ENCODE peak calls at places on chromosomes 5 and 9, in nine cellular contexts. One of them, this sample, is unnamed. For H3K4me1, the result is how much of the 10 kb centered on the place peaks cover.

GRCh38 chr5:77449277-77449676 is 42.8 kb downstream of the WDR41 start:
- DNase-seq in sigmoid colon: no peak
- DNase-seq in astrocyte: no peak
- DNase-seq in OCI-LY7: peak
- DNase-seq in testis: no peak
- DNase-seq in lower lobe of right lung: no peak
- DNase-seq in kidney: no peak
- DNase-seq in hepatocyte: no peak
- DNase-seq in K562: peak
- DNase-seq in this sample: no peak

GRCh38 chr5:11955386-11955785 is 51.1 kb upstream of the CTNND2 start:
- DNase-seq in testis: no peak
- DNase-seq in lower lobe of right lung: no peak
- DNase-seq in astrocyte: peak
- DNase-seq in hepatocyte: no peak
- DNase-seq in OCI-LY7: no peak
- DNase-seq in kidney: no peak
- DNase-seq in sigmoid colon: no peak
- DNase-seq in K562: no peak
- DNase-seq in this sample: no peak

GRCh38 chr5:36666986-36667385 is 60.6 kb downstream of the SLC1A3 start:
- DNase-seq in sigmoid colon: no peak
- DNase-seq in hepatocyte: no peak
- DNase-seq in K562: no peak
- DNase-seq in OCI-LY7: no peak
- DNase-seq in testis: no peak
- DNase-seq in lower lobe of right lung: no peak
- DNase-seq in kidney: no peak
- DNase-seq in astrocyte: no peak
- DNase-seq in this sample: no peak

GRCh38 chr9:70257991-70258691 is 637 bp upstream of the SMC5 start:
- DNase-seq in sigmoid colon: peak
- DNase-seq in kidney: peak
- DNase-seq in K562: peak
- DNase-seq in hepatocyte: peak
- DNase-seq in OCI-LY7: peak
- DNase-seq in lower lobe of right lung: peak
- DNase-seq in testis: peak
- DNase-seq in astrocyte: peak
- DNase-seq in this sample: peak

GRCh38 chr5:123610665-123611406 is 98.9 kb downstream of the CSNK1G3 start:
- DNase-seq in sigmoid colon: no peak
- DNase-seq in testis: peak
- DNase-seq in astrocyte: peak
- DNase-seq in K562: peak
- DNase-seq in kidney: no peak
- DNase-seq in hepatocyte: peak
- DNase-seq in OCI-LY7: peak
- DNase-seq in lower lobe of right lung: no peak
- DNase-seq in this sample: no peak

GRCh38 chr5:110441035-110441434 is 285.4 kb downstream of the TMEM232 start:
- DNase-seq in sigmoid colon: no peak
- DNase-seq in testis: peak
- DNase-seq in astrocyte: peak
- DNase-seq in kidney: no peak
- DNase-seq in OCI-LY7: peak
- DNase-seq in lower lobe of right lung: no peak
- DNase-seq in K562: no peak
- DNase-seq in hepatocyte: peak
- DNase-seq in this sample: no peak

GRCh38 chr9:136791466-136792276 is 527 bp downstream of the TMEM141 start:
- DNase-seq in sigmoid colon: no peak
- DNase-seq in testis: peak
- DNase-seq in astrocyte: no peak
- DNase-seq in OCI-LY7: peak
- DNase-seq in K562: peak
- DNase-seq in kidney: peak
- DNase-seq in hepatocyte: peak
- DNase-seq in lower lobe of right lung: peak
- DNase-seq in this sample: peak

GRCh38 chr5:73030531-73030930 is 74.7 kb downstream of the FCHO2 start:
- DNase-seq in hepatocyte: no peak
- DNase-seq in astrocyte: peak
- DNase-seq in K562: no peak
- DNase-seq in lower lobe of right lung: no peak
- DNase-seq in testis: no peak
- DNase-seq in kidney: no peak
- DNase-seq in sigmoid colon: no peak
- DNase-seq in OCI-LY7: no peak
- DNase-seq in this sample: no peak

GRCh38 chr5:140042551-140043507 is at the start of gene NRG2:
- DNase-seq in astrocyte: peak
- DNase-seq in OCI-LY7: peak
- DNase-seq in lower lobe of right lung: peak
- DNase-seq in testis: peak
- DNase-seq in kidney: peak
- DNase-seq in hepatocyte: peak
- DNase-seq in sigmoid colon: peak
- DNase-seq in K562: peak
- DNase-seq in this sample: peak

GRCh38 chr9:131656356-131657030 is 83.4 kb downstream of the RAPGEF1 start:
- DNase-seq in sigmoid colon: peak
- DNase-seq in kidney: peak
- DNase-seq in OCI-LY7: peak
- DNase-seq in hepatocyte: no peak
- DNase-seq in K562: no peak
- DNase-seq in lower lobe of right lung: peak
- DNase-seq in testis: peak
- DNase-seq in astrocyte: no peak
- DNase-seq in this sample: peak

GRCh38 chr5:25823330-25823873 is 1178.6 kb upstream of the CDH10 start:
- DNase-seq in kidney: no peak
- DNase-seq in testis: no peak
- DNase-seq in astrocyte: no peak
- DNase-seq in hepatocyte: no peak
- DNase-seq in sigmoid colon: no peak
- DNase-seq in lower lobe of right lung: no peak
- DNase-seq in OCI-LY7: no peak
- DNase-seq in K562: no peak
- DNase-seq in this sample: no peak

GRCh38 chr5:170080217-170080616 is 25.5 kb upstream of the FOXI1 start:
- DNase-seq in kidney: no peak
- DNase-seq in K562: no peak
- DNase-seq in lower lobe of right lung: no peak
- DNase-seq in astrocyte: no peak
- DNase-seq in hepatocyte: no peak
- DNase-seq in OCI-LY7: no peak
- DNase-seq in testis: no peak
- DNase-seq in sigmoid colon: no peak
- DNase-seq in this sample: no peak

GRCh38 chr9:27614551-27614950 is 41.3 kb upstream of the C9orf72 start:
- DNase-seq in astrocyte: no peak
- DNase-seq in lower lobe of right lung: no peak
- DNase-seq in K562: no peak
- DNase-seq in kidney: peak
- DNase-seq in sigmoid colon: no peak
- DNase-seq in OCI-LY7: no peak
- DNase-seq in testis: no peak
- DNase-seq in hepatocyte: no peak
- DNase-seq in this sample: no peak

GRCh38 chr5:3092211-3092610 is 340.7 kb upstream of the IRX2 start:
- DNase-seq in hepatocyte: no peak
- DNase-seq in OCI-LY7: no peak
- DNase-seq in testis: no peak
- DNase-seq in sigmoid colon: no peak
- DNase-seq in K562: no peak
- DNase-seq in astrocyte: no peak
- DNase-seq in kidney: no peak
- DNase-seq in lower lobe of right lung: no peak
- DNase-seq in this sample: no peak

GRCh38 chr9:8599937-8600336 is 800.4 kb upstream of the DMAC1 start:
- DNase-seq in K562: no peak
- DNase-seq in OCI-LY7: no peak
- DNase-seq in astrocyte: no peak
- DNase-seq in kidney: no peak
- DNase-seq in lower lobe of right lung: no peak
- DNase-seq in hepatocyte: no peak
- DNase-seq in sigmoid colon: peak
- DNase-seq in testis: no peak
- DNase-seq in this sample: no peak

GRCh38 chr5:26492835-26493459 is 545.4 kb downstream of the CDH9 start:
- DNase-seq in K562: no peak
- DNase-seq in astrocyte: no peak
- DNase-seq in lower lobe of right lung: no peak
- DNase-seq in hepatocyte: no peak
- DNase-seq in OCI-LY7: no peak
- DNase-seq in testis: peak
- DNase-seq in kidney: no peak
- DNase-seq in sigmoid colon: no peak
- DNase-seq in this sample: no peak

GRCh38 chr5:40021007-40021406 is 596.2 kb upstream of the DAB2 start:
- DNase-seq in K562: no peak
- DNase-seq in testis: no peak
- DNase-seq in hepatocyte: no peak
- DNase-seq in lower lobe of right lung: no peak
- DNase-seq in OCI-LY7: peak
- DNase-seq in sigmoid colon: no peak
- DNase-seq in kidney: no peak
- DNase-seq in astrocyte: no peak
- DNase-seq in this sample: no peak

GRCh38 chr5:57651127-57651526 is 168.5 kb upstream of the ACTBL2 start:
- DNase-seq in K562: no peak
- DNase-seq in OCI-LY7: no peak
- DNase-seq in astrocyte: no peak
- DNase-seq in sigmoid colon: no peak
- DNase-seq in testis: no peak
- DNase-seq in hepatocyte: no peak
- DNase-seq in lower lobe of right lung: no peak
- DNase-seq in kidney: no peak
- DNase-seq in this sample: no peak

GRCh38 chr5:134034326-134034725 is 29.6 kb upstream of the VDAC1 start:
- DNase-seq in OCI-LY7: no peak
- DNase-seq in astrocyte: no peak
- DNase-seq in kidney: no peak
- DNase-seq in K562: no peak
- DNase-seq in lower lobe of right lung: no peak
- DNase-seq in sigmoid colon: no peak
- DNase-seq in testis: peak
- DNase-seq in hepatocyte: no peak
- DNase-seq in this sample: no peak

GRCh38 chr9:127958728-127959127 is 21.1 kb upstream of the DPM2 start:
- DNase-seq in hepatocyte: no peak
- DNase-seq in K562: no peak
- DNase-seq in kidney: no peak
- DNase-seq in lower lobe of right lung: no peak
- DNase-seq in astrocyte: no peak
- DNase-seq in testis: no peak
- DNase-seq in OCI-LY7: no peak
- DNase-seq in sigmoid colon: no peak
- DNase-seq in this sample: no peak
- H3K4me1 ChIP-seq in hepatocyte: half or more
- H3K4me1 ChIP-seq in K562: under half
- H3K4me1 ChIP-seq in kidney: under half
- H3K4me1 ChIP-seq in lower lobe of right lung: under half
- H3K4me1 ChIP-seq in astrocyte: under half
- H3K4me1 ChIP-seq in testis: half or more
- H3K4me1 ChIP-seq in OCI-LY7: under half
- H3K4me1 ChIP-seq in sigmoid colon: half or more
- H3K4me1 ChIP-seq in this sample: under half

GRCh38 chr5:141208478-141208877 is at the start of gene PCDHB12:
- DNase-seq in kidney: no peak
- DNase-seq in testis: peak
- DNase-seq in sigmoid colon: no peak
- DNase-seq in hepatocyte: no peak
- DNase-seq in astrocyte: no peak
- DNase-seq in K562: peak
- DNase-seq in lower lobe of right lung: no peak
- DNase-seq in OCI-LY7: peak
- DNase-seq in this sample: no peak
- TF ChIP-seq CTCF in kidney: no peak
- TF ChIP-seq CTCF in testis: peak
- TF ChIP-seq CTCF in sigmoid colon: no peak
- TF ChIP-seq CTCF in hepatocyte: no peak
- TF ChIP-seq CTCF in astrocyte: peak
- TF ChIP-seq CTCF in K562: peak
- TF ChIP-seq CTCF in lower lobe of right lung: peak
- TF ChIP-seq CTCF in OCI-LY7: peak
- TF ChIP-seq CTCF in this sample: peak

GRCh38 chr9:6782981-6783380 is 25.2 kb downstream of the KDM4C start:
- DNase-seq in K562: no peak
- DNase-seq in astrocyte: no peak
- DNase-seq in OCI-LY7: no peak
- DNase-seq in kidney: no peak
- DNase-seq in sigmoid colon: peak
- DNase-seq in lower lobe of right lung: no peak
- DNase-seq in testis: no peak
- DNase-seq in hepatocyte: no peak
- DNase-seq in this sample: no peak
- H3K4me1 ChIP-seq in K562: under half
- H3K4me1 ChIP-seq in astrocyte: under half
- H3K4me1 ChIP-seq in OCI-LY7: under half
- H3K4me1 ChIP-seq in kidney: under half
- H3K4me1 ChIP-seq in sigmoid colon: under half
- H3K4me1 ChIP-seq in lower lobe of right lung: under half
- H3K4me1 ChIP-seq in testis: under half
- H3K4me1 ChIP-seq in hepatocyte: under half
- H3K4me1 ChIP-seq in this sample: under half

GRCh38 chr9:34240021-34240420 is 61.2 kb downstream of the UBAP1 start:
- DNase-seq in OCI-LY7: peak
- DNase-seq in K562: no peak
- DNase-seq in astrocyte: no peak
- DNase-seq in lower lobe of right lung: no peak
- DNase-seq in hepatocyte: no peak
- DNase-seq in testis: no peak
- DNase-seq in kidney: no peak
- DNase-seq in sigmoid colon: no peak
- DNase-seq in this sample: no peak

GRCh38 chr9:34237836-34238235 is 59.0 kb downstream of the UBAP1 start:
- DNase-seq in kidney: no peak
- DNase-seq in sigmoid colon: no peak
- DNase-seq in K562: no peak
- DNase-seq in astrocyte: no peak
- DNase-seq in hepatocyte: no peak
- DNase-seq in lower lobe of right lung: no peak
- DNase-seq in testis: no peak
- DNase-seq in OCI-LY7: no peak
- DNase-seq in this sample: no peak

GRCh38 chr9:34246453-34246852 is 67.6 kb downstream of the UBAP1 start:
- DNase-seq in kidney: no peak
- DNase-seq in testis: no peak
- DNase-seq in astrocyte: no peak
- DNase-seq in K562: no peak
- DNase-seq in OCI-LY7: no peak
- DNase-seq in lower lobe of right lung: no peak
- DNase-seq in sigmoid colon: no peak
- DNase-seq in hepatocyte: no peak
- DNase-seq in this sample: no peak

DNA sequence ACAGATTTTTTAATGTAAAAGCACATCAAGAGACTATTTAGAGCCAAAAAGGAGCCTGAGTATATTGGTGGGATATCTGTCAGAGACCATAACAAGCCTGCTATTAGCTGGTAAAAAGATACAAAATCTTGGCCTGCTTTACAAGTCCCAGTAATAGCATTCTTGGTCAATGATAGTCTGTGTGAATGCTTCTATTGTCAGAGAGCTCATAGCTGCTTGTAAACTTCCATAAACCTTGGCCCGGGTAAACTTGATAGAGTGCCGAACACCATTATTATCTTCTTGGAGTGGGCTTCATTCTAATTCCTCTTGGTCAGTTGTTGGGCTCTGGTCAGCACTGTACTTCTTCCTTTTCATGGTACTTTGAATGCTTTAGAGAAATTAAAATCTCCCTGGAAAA is 64.0 kb downstream of the UBAP1 start:
- DNase-seq in K562: no peak
- DNase-seq in testis: no peak
- DNase-seq in lower lobe of right lung: no peak
- DNase-seq in sigmoid colon: no peak
- DNase-seq in kidney: no peak
- DNase-seq in OCI-LY7: no peak
- DNase-seq in astrocyte: peak
- DNase-seq in hepatocyte: no peak
- DNase-seq in this sample: no peak
- TF ChIP-seq CTCF in K562: no peak
- TF ChIP-seq CTCF in testis: no peak
- TF ChIP-seq CTCF in lower lobe of right lung: no peak
- TF ChIP-seq CTCF in sigmoid colon: no peak
- TF ChIP-seq CTCF in kidney: no peak
- TF ChIP-seq CTCF in OCI-LY7: no peak
- TF ChIP-seq CTCF in astrocyte: no peak
- TF ChIP-seq CTCF in hepatocyte: no peak
- TF ChIP-seq CTCF in this sample: no peak